ENCODE peak calls at places on chromosomes 1 and 21, in ten cellular contexts. X is colonic mucosa; I is stromal cell of bone marrow; U is ELR; Z is left ventricle myocardium inferior; G is Daoy; S is T-helper 2 cell; P is stimulated activated CD4-positive, alpha-beta T cell treated with anti-CD3 and anti-CD28 coated beads, Interleukin-1b, Interleukin-23, amount 100 ng/mL, for 48 hours; A is RCC 7860; W is kidney glomerular epithelial cell. C is an unnamed sample.

GRCh38 chr1:215754112-215754511 is 187.0 kb downstream of the KCTD3 start:
- DNase-seq in X (no peak), U (no peak), P (no peak), S (no peak), A (no peak), G (no peak), Z (no peak), W (no peak), I (no peak), C (no peak)

GRCh38 chr1:15963968-15964648 is 11.8 kb downstream of the ZBTB17 start:
- DNase-seq in G (no peak), P (no peak), S (peak), W (no peak), A (no peak), I (no peak), U (no peak), X (no peak), Z (no peak), C (no peak)

GRCh38 chr1:89615676-89616598 is 17.0 kb upstream of the LRRC8C start:
- DNase-seq in I (no peak), S (peak), P (no peak), W (no peak), U (peak), G (peak), Z (no peak), X (no peak), A (no peak), C (no peak)

GRCh38 chr1:25774206-25774804 is 25.7 kb upstream of the SELENON start:
- DNase-seq in W (no peak), I (no peak), G (no peak), S (no peak), A (no peak), P (no peak), Z (no peak), U (no peak), X (no peak), C (no peak)

GRCh38 chr1:156226116-156226538 is 13.3 kb downstream of the PMF1 start:
- DNase-seq in W (no peak), Z (no peak), U (no peak), P (no peak), A (no peak), I (no peak), G (no peak), S (peak), X (no peak), C (peak)

GRCh38 chr1:39973503-39974135 is 18.7 kb downstream of the MFSD2A start:
- DNase-seq in G (peak), P (peak), A (peak), X (peak), Z (peak), I (peak), U (peak), W (peak), S (peak), C (peak)

GRCh38 chr21:27258756-27259429 is 292.0 kb upstream of the ADAMTS5 start:
- DNase-seq in P (no peak), I (no peak), A (no peak), U (no peak), X (no peak), S (no peak), Z (no peak), W (no peak), G (no peak), C (no peak)

GRCh38 chr1:197920345-197921117 is 3.4 kb downstream of the LHX9 start:
- DNase-seq in U (no peak), Z (no peak), A (no peak), P (no peak), S (peak), X (no peak), I (no peak), W (no peak), G (no peak), C (no peak)

GRCh38 chr1:248825573-248825908 is 174 bp downstream of the SH3BP5L start:
- DNase-seq in P (no peak), U (no peak), X (no peak), A (no peak), S (no peak), G (no peak), W (no peak), I (no peak), Z (no peak), C (no peak)

GRCh38 chr1:94803517-94804441 is 16.4 kb upstream of the SLC44A3 start:
- DNase-seq in X (peak), A (no peak), W (no peak), U (no peak), I (no peak), G (no peak), P (no peak), S (no peak), Z (no peak), C (no peak)

GRCh38 chr1:55194851-55195250 is 20.3 kb downstream of the USP24 start:
- DNase-seq in G (no peak), S (no peak), W (no peak), P (no peak), Z (no peak), I (no peak), U (no peak), X (no peak), A (no peak), C (no peak)

GRCh38 chr1:89125571-89126233 is at the start of gene GBP2:
- DNase-seq in P (peak), A (peak), W (peak), G (peak), S (peak), X (peak), Z (no peak), I (peak), U (peak), C (peak)

GRCh38 chr1:150582371-150582770 is 3.0 kb upstream of the MCL1 start:
- DNase-seq in S (no peak), A (no peak), U (no peak), Z (no peak), P (no peak), X (no peak), G (no peak), W (no peak), I (no peak), C (no peak)

GRCh38 chr21:18384771-18385170 is 18.8 kb downstream of the TMPRSS15 start:
- DNase-seq in G (no peak), X (no peak), S (no peak), I (no peak), P (no peak), W (peak), Z (no peak), U (peak), A (peak), C (no peak)

GRCh38 chr1:85078903-85079302 is 30.6 kb upstream of the MCOLN3 start:
- DNase-seq in I (peak), X (no peak), U (peak), W (no peak), S (peak), P (no peak), A (no peak), Z (no peak), G (no peak), C (no peak)

GRCh38 chr1:228345201-228345930 is 61.3 kb downstream of the TRIM11 start:
- DNase-seq in X (no peak), W (no peak), U (no peak), S (no peak), P (no peak), Z (peak), A (no peak), I (no peak), G (no peak), C (no peak)

GRCh38 chr21:45882641-45883040 is 98.9 kb upstream of the COL6A1 start:
- DNase-seq in X (no peak), U (no peak), P (no peak), S (no peak), A (no peak), I (no peak), Z (no peak), G (no peak), W (no peak), C (no peak)